ENCODE peak calls at places on chromosome 4, in nine cellular contexts. One of them, this sample, is unnamed. For H3K4me1, the result is how much of the 10 kb centered on the place peaks cover.

GRCh38 chr4:76691767-76692689 is 205.9 kb downstream of the SOWAHB start:
- DNase-seq in tibial artery: no peak
- DNase-seq in esophagus squamous epithelium: no peak
- DNase-seq in fibroblast of lung: no peak
- DNase-seq in psoas muscle: no peak
- DNase-seq in Caco-2: no peak
- DNase-seq in left lung: no peak
- DNase-seq in CD4-positive, CD25-positive, alpha-beta regulatory T cell: no peak
- DNase-seq in cardiac muscle cell: no peak
- DNase-seq in this sample: no peak

GRCh38 chr4:5391492-5391891 is 316.9 kb downstream of the EVC2 start:
- DNase-seq in CD4-positive, CD25-positive, alpha-beta regulatory T cell: no peak
- DNase-seq in psoas muscle: no peak
- DNase-seq in fibroblast of lung: no peak
- DNase-seq in left lung: no peak
- DNase-seq in cardiac muscle cell: no peak
- DNase-seq in tibial artery: no peak
- DNase-seq in Caco-2: no peak
- DNase-seq in esophagus squamous epithelium: no peak
- DNase-seq in this sample: no peak

GRCh38 chr4:186190456-186191265 is 706 bp upstream of the CYP4V2 start:
- DNase-seq in fibroblast of lung: peak
- DNase-seq in psoas muscle: no peak
- DNase-seq in left lung: peak
- DNase-seq in Caco-2: peak
- DNase-seq in cardiac muscle cell: peak
- DNase-seq in CD4-positive, CD25-positive, alpha-beta regulatory T cell: peak
- DNase-seq in tibial artery: no peak
- DNase-seq in esophagus squamous epithelium: no peak
- DNase-seq in this sample: peak

GRCh38 chr4:107719211-107719926 is 665 bp downstream of the PAPSS1 start:
- DNase-seq in Caco-2: no peak
- DNase-seq in fibroblast of lung: peak
- DNase-seq in esophagus squamous epithelium: no peak
- DNase-seq in psoas muscle: peak
- DNase-seq in CD4-positive, CD25-positive, alpha-beta regulatory T cell: no peak
- DNase-seq in left lung: no peak
- DNase-seq in tibial artery: no peak
- DNase-seq in cardiac muscle cell: no peak
- DNase-seq in this sample: no peak

GRCh38 chr4:120922390-120923200 is at the start of gene PRDM5:
- DNase-seq in esophagus squamous epithelium: no peak
- DNase-seq in left lung: peak
- DNase-seq in fibroblast of lung: peak
- DNase-seq in Caco-2: peak
- DNase-seq in CD4-positive, CD25-positive, alpha-beta regulatory T cell: no peak
- DNase-seq in tibial artery: peak
- DNase-seq in psoas muscle: peak
- DNase-seq in cardiac muscle cell: peak
- DNase-seq in this sample: peak

GRCh38 chr4:107708225-107708624 is 11.8 kb downstream of the PAPSS1 start:
- DNase-seq in left lung: no peak
- DNase-seq in esophagus squamous epithelium: no peak
- DNase-seq in cardiac muscle cell: no peak
- DNase-seq in psoas muscle: no peak
- DNase-seq in Caco-2: no peak
- DNase-seq in fibroblast of lung: no peak
- DNase-seq in tibial artery: no peak
- DNase-seq in CD4-positive, CD25-positive, alpha-beta regulatory T cell: no peak
- DNase-seq in this sample: no peak

GRCh38 chr4:70705856-70706461 is 15.8 kb upstream of the RUFY3 start:
- DNase-seq in CD4-positive, CD25-positive, alpha-beta regulatory T cell: no peak
- DNase-seq in tibial artery: no peak
- DNase-seq in Caco-2: no peak
- DNase-seq in psoas muscle: no peak
- DNase-seq in esophagus squamous epithelium: no peak
- DNase-seq in fibroblast of lung: peak
- DNase-seq in cardiac muscle cell: no peak
- DNase-seq in left lung: no peak
- DNase-seq in this sample: no peak

GRCh38 chr4:113290666-113291065 is 241.2 kb downstream of the ANK2 start:
- DNase-seq in esophagus squamous epithelium: no peak
- DNase-seq in psoas muscle: no peak
- DNase-seq in left lung: no peak
- DNase-seq in tibial artery: no peak
- DNase-seq in Caco-2: no peak
- DNase-seq in cardiac muscle cell: no peak
- DNase-seq in fibroblast of lung: no peak
- DNase-seq in CD4-positive, CD25-positive, alpha-beta regulatory T cell: no peak
- DNase-seq in this sample: no peak

GRCh38 chr4:67483868-67484602 is 61.3 kb downstream of the CENPC start:
- DNase-seq in psoas muscle: no peak
- DNase-seq in fibroblast of lung: peak
- DNase-seq in tibial artery: no peak
- DNase-seq in Caco-2: no peak
- DNase-seq in esophagus squamous epithelium: no peak
- DNase-seq in cardiac muscle cell: no peak
- DNase-seq in CD4-positive, CD25-positive, alpha-beta regulatory T cell: no peak
- DNase-seq in left lung: no peak
- DNase-seq in this sample: no peak

GRCh38 chr4:45636175-45636574 is 487.7 kb downstream of the GABRG1 start:
- DNase-seq in fibroblast of lung: no peak
- DNase-seq in CD4-positive, CD25-positive, alpha-beta regulatory T cell: no peak
- DNase-seq in left lung: no peak
- DNase-seq in tibial artery: no peak
- DNase-seq in esophagus squamous epithelium: no peak
- DNase-seq in cardiac muscle cell: no peak
- DNase-seq in Caco-2: no peak
- DNase-seq in psoas muscle: no peak
- DNase-seq in this sample: no peak

GRCh38 chr4:78661923-78662521 is 110.5 kb downstream of the ANXA3 start:
- DNase-seq in tibial artery: no peak
- DNase-seq in cardiac muscle cell: no peak
- DNase-seq in esophagus squamous epithelium: no peak
- DNase-seq in Caco-2: peak
- DNase-seq in psoas muscle: no peak
- DNase-seq in fibroblast of lung: no peak
- DNase-seq in left lung: no peak
- DNase-seq in CD4-positive, CD25-positive, alpha-beta regulatory T cell: no peak
- DNase-seq in this sample: no peak

GRCh38 chr4:159551268-159551667 is 448.4 kb downstream of the RAPGEF2 start:
- DNase-seq in fibroblast of lung: peak
- DNase-seq in tibial artery: no peak
- DNase-seq in cardiac muscle cell: no peak
- DNase-seq in psoas muscle: no peak
- DNase-seq in esophagus squamous epithelium: no peak
- DNase-seq in CD4-positive, CD25-positive, alpha-beta regulatory T cell: no peak
- DNase-seq in left lung: no peak
- DNase-seq in Caco-2: no peak
- DNase-seq in this sample: no peak

GRCh38 chr4:183098080-183098722 is 856 bp upstream of the WWC2 start:
- DNase-seq in Caco-2: peak
- DNase-seq in esophagus squamous epithelium: no peak
- DNase-seq in cardiac muscle cell: peak
- DNase-seq in fibroblast of lung: peak
- DNase-seq in left lung: peak
- DNase-seq in CD4-positive, CD25-positive, alpha-beta regulatory T cell: no peak
- DNase-seq in psoas muscle: peak
- DNase-seq in tibial artery: peak
- DNase-seq in this sample: peak

GRCh38 chr4:30721353-30722091 is 1.4 kb downstream of the PCDH7 start:
- DNase-seq in left lung: peak
- DNase-seq in esophagus squamous epithelium: no peak
- DNase-seq in cardiac muscle cell: peak
- DNase-seq in Caco-2: no peak
- DNase-seq in psoas muscle: peak
- DNase-seq in tibial artery: peak
- DNase-seq in CD4-positive, CD25-positive, alpha-beta regulatory T cell: no peak
- DNase-seq in fibroblast of lung: peak
- DNase-seq in this sample: peak

GRCh38 chr4:182202650-182203049 is 40.6 kb upstream of the TENM3 start:
- DNase-seq in cardiac muscle cell: no peak
- DNase-seq in esophagus squamous epithelium: no peak
- DNase-seq in left lung: no peak
- DNase-seq in Caco-2: no peak
- DNase-seq in tibial artery: no peak
- DNase-seq in fibroblast of lung: no peak
- DNase-seq in CD4-positive, CD25-positive, alpha-beta regulatory T cell: no peak
- DNase-seq in psoas muscle: no peak
- DNase-seq in this sample: no peak

GRCh38 chr4:105145059-105145912 is 1.4 kb upstream of the TET2 start:
- DNase-seq in tibial artery: no peak
- DNase-seq in CD4-positive, CD25-positive, alpha-beta regulatory T cell: peak
- DNase-seq in left lung: no peak
- DNase-seq in fibroblast of lung: no peak
- DNase-seq in psoas muscle: no peak
- DNase-seq in esophagus squamous epithelium: no peak
- DNase-seq in Caco-2: no peak
- DNase-seq in cardiac muscle cell: peak
- DNase-seq in this sample: no peak

GRCh38 chr4:102356562-102357202 is 11.4 kb upstream of the SLC39A8 start:
- DNase-seq in left lung: no peak
- DNase-seq in cardiac muscle cell: no peak
- DNase-seq in Caco-2: no peak
- DNase-seq in tibial artery: no peak
- DNase-seq in psoas muscle: no peak
- DNase-seq in esophagus squamous epithelium: no peak
- DNase-seq in fibroblast of lung: no peak
- DNase-seq in CD4-positive, CD25-positive, alpha-beta regulatory T cell: no peak
- DNase-seq in this sample: no peak

GRCh38 chr4:110245567-110245966 is 47.2 kb upstream of the ELOVL6 start:
- DNase-seq in CD4-positive, CD25-positive, alpha-beta regulatory T cell: no peak
- DNase-seq in left lung: no peak
- DNase-seq in esophagus squamous epithelium: no peak
- DNase-seq in cardiac muscle cell: no peak
- DNase-seq in psoas muscle: no peak
- DNase-seq in fibroblast of lung: peak
- DNase-seq in tibial artery: no peak
- DNase-seq in Caco-2: no peak
- DNase-seq in this sample: no peak

GRCh38 chr4:85151349-85151748 is 184.9 kb upstream of the WDFY3 start:
- DNase-seq in cardiac muscle cell: no peak
- DNase-seq in tibial artery: no peak
- DNase-seq in psoas muscle: no peak
- DNase-seq in esophagus squamous epithelium: no peak
- DNase-seq in Caco-2: no peak
- DNase-seq in CD4-positive, CD25-positive, alpha-beta regulatory T cell: no peak
- DNase-seq in fibroblast of lung: no peak
- DNase-seq in left lung: no peak
- DNase-seq in this sample: no peak
- H3K4me3 ChIP-seq in cardiac muscle cell: no peak
- H3K4me3 ChIP-seq in tibial artery: no peak
- H3K4me3 ChIP-seq in psoas muscle: no peak
- H3K4me3 ChIP-seq in esophagus squamous epithelium: no peak
- H3K4me3 ChIP-seq in Caco-2: no peak
- H3K4me3 ChIP-seq in CD4-positive, CD25-positive, alpha-beta regulatory T cell: no peak
- H3K4me3 ChIP-seq in fibroblast of lung: no peak
- H3K4me3 ChIP-seq in left lung: no peak
- H3K4me3 ChIP-seq in this sample: no peak

GRCh38 chr4:184342167-184342856 is 124.6 kb upstream of the ENPP6 start:
- DNase-seq in psoas muscle: no peak
- DNase-seq in fibroblast of lung: no peak
- DNase-seq in Caco-2: no peak
- DNase-seq in cardiac muscle cell: no peak
- DNase-seq in left lung: no peak
- DNase-seq in tibial artery: no peak
- DNase-seq in esophagus squamous epithelium: no peak
- DNase-seq in CD4-positive, CD25-positive, alpha-beta regulatory T cell: no peak
- DNase-seq in this sample: no peak

GRCh38 chr4:184345573-184345922 is 127.9 kb upstream of the ENPP6 start:
- DNase-seq in cardiac muscle cell: peak
- DNase-seq in Caco-2: no peak
- DNase-seq in tibial artery: no peak
- DNase-seq in fibroblast of lung: no peak
- DNase-seq in esophagus squamous epithelium: no peak
- DNase-seq in psoas muscle: peak
- DNase-seq in left lung: peak
- DNase-seq in CD4-positive, CD25-positive, alpha-beta regulatory T cell: no peak
- DNase-seq in this sample: no peak

GRCh38 chr4:184344899-184345572 is 127.4 kb upstream of the ENPP6 start:
- DNase-seq in esophagus squamous epithelium: no peak
- DNase-seq in left lung: no peak
- DNase-seq in fibroblast of lung: no peak
- DNase-seq in tibial artery: no peak
- DNase-seq in CD4-positive, CD25-positive, alpha-beta regulatory T cell: no peak
- DNase-seq in psoas muscle: peak
- DNase-seq in cardiac muscle cell: no peak
- DNase-seq in Caco-2: no peak
- DNase-seq in this sample: peak

GRCh38 chr4:184343400-184344177 is 125.9 kb upstream of the ENPP6 start:
- DNase-seq in psoas muscle: peak
- DNase-seq in left lung: peak
- DNase-seq in CD4-positive, CD25-positive, alpha-beta regulatory T cell: peak
- DNase-seq in cardiac muscle cell: peak
- DNase-seq in fibroblast of lung: peak
- DNase-seq in esophagus squamous epithelium: peak
- DNase-seq in Caco-2: peak
- DNase-seq in tibial artery: peak
- DNase-seq in this sample: peak

GRCh38 chr4:184344435-184344834 is 126.8 kb upstream of the ENPP6 start:
- DNase-seq in Caco-2: no peak
- DNase-seq in left lung: no peak
- DNase-seq in cardiac muscle cell: no peak
- DNase-seq in psoas muscle: no peak
- DNase-seq in esophagus squamous epithelium: no peak
- DNase-seq in fibroblast of lung: no peak
- DNase-seq in tibial artery: no peak
- DNase-seq in CD4-positive, CD25-positive, alpha-beta regulatory T cell: no peak
- DNase-seq in this sample: no peak
- H3K4me1 ChIP-seq in Caco-2: under half
- H3K4me1 ChIP-seq in left lung: under half
- H3K4me1 ChIP-seq in cardiac muscle cell: under half
- H3K4me1 ChIP-seq in psoas muscle: half or more
- H3K4me1 ChIP-seq in esophagus squamous epithelium: under half
- H3K4me1 ChIP-seq in fibroblast of lung: under half
- H3K4me1 ChIP-seq in tibial artery: under half
- H3K4me1 ChIP-seq in CD4-positive, CD25-positive, alpha-beta regulatory T cell: under half
- H3K4me1 ChIP-seq in this sample: under half

DNA sequence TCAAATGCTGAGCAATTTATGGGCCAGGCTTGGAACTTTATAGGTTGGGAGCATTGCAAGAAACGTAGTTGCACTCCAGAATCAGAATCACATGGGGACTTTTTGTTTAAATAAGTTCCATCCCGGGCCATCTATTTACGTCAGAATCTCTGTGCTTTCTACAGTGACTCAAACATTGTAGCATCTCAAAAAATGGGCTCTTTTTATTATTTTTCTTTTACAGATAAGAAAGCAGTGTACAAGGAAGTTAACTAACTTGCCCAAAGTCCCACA is 10.2 kb downstream of the CC2D2A start:
- DNase-seq in esophagus squamous epithelium: no peak
- DNase-seq in cardiac muscle cell: no peak
- DNase-seq in Caco-2: no peak
- DNase-seq in fibroblast of lung: peak
- DNase-seq in tibial artery: no peak
- DNase-seq in psoas muscle: no peak
- DNase-seq in CD4-positive, CD25-positive, alpha-beta regulatory T cell: no peak
- DNase-seq in left lung: no peak
- DNase-seq in this sample: no peak
- H3K4me3 ChIP-seq in esophagus squamous epithelium: peak
- H3K4me3 ChIP-seq in cardiac muscle cell: peak
- H3K4me3 ChIP-seq in Caco-2: peak
- H3K4me3 ChIP-seq in fibroblast of lung: peak
- H3K4me3 ChIP-seq in tibial artery: peak
- H3K4me3 ChIP-seq in psoas muscle: peak
- H3K4me3 ChIP-seq in CD4-positive, CD25-positive, alpha-beta regulatory T cell: no peak
- H3K4me3 ChIP-seq in left lung: peak
- H3K4me3 ChIP-seq in this sample: peak

GRCh38 chr4:48044298-48044697 is 27.7 kb downstream of the NIPAL1 start:
- DNase-seq in left lung: no peak
- DNase-seq in esophagus squamous epithelium: no peak
- DNase-seq in tibial artery: no peak
- DNase-seq in CD4-positive, CD25-positive, alpha-beta regulatory T cell: no peak
- DNase-seq in Caco-2: no peak
- DNase-seq in fibroblast of lung: no peak
- DNase-seq in psoas muscle: no peak
- DNase-seq in cardiac muscle cell: no peak
- DNase-seq in this sample: no peak
- H3K4me1 ChIP-seq in left lung: under half
- H3K4me1 ChIP-seq in esophagus squamous epithelium: under half
- H3K4me1 ChIP-seq in tibial artery: under half
- H3K4me1 ChIP-seq in CD4-positive, CD25-positive, alpha-beta regulatory T cell: under half
- H3K4me1 ChIP-seq in Caco-2: under half
- H3K4me1 ChIP-seq in fibroblast of lung: under half
- H3K4me1 ChIP-seq in psoas muscle: under half
- H3K4me1 ChIP-seq in cardiac muscle cell: under half
- H3K4me1 ChIP-seq in this sample: under half